ENCODE peak calls at places on chromosomes 2 and 18, in ten cellular contexts. Y is activated CD4-positive, alpha-beta memory T cell treated with anti-CD3 and anti-CD28 coated beads, Interleukin-2, amount 10 ng/mL, durations not matched to agents 7 days and 5 days; Q is ovary; I is NCI-H510A treated with DMSO at 0.1 percent for 48 hours; H is HL-60; F is HFFc6; V is NCI-H2029; E is AG09319; D is NCI-H226; W is stimulated activated CD4-positive, alpha-beta T cell treated with anti-CD3 and anti-CD28 coated beads, Interleukin-12 subunit alpha, Interleukin-12 subunit beta, amount 100 ng/mL, for 24 hours. A is an unnamed sample.

GRCh38 chr2:218501665-218502064 is 66.5 kb downstream of the USP37 start:
- DNase-seq in Y (no peak), Q (no peak), I (no peak), H (no peak), F (peak), V (no peak), E (no peak), D (no peak), W (no peak), A (no peak)

GRCh38 chr2:38384344-38384743 is 7.3 kb upstream of the ATL2 start:
- DNase-seq in Y (no peak), Q (no peak), I (no peak), H (no peak), F (no peak), V (no peak), E (no peak), D (no peak), W (no peak), A (no peak)

GRCh38 chr2:134155134-134155533 is 98.7 kb upstream of the MGAT5 start:
- DNase-seq in Y (no peak), Q (no peak), I (no peak), H (no peak), F (no peak), V (no peak), E (no peak), D (no peak), W (no peak), A (no peak)

GRCh38 chr2:12081481-12082210 is 335.2 kb downstream of the LPIN1 start:
- DNase-seq in Y (no peak), Q (no peak), I (no peak), H (no peak), F (peak), V (no peak), E (no peak), D (no peak), W (no peak), A (no peak)

GRCh38 chr18:8416212-8417019 is 192.8 kb upstream of the RAB12 start:
- DNase-seq in Y (no peak), Q (no peak), I (no peak), H (no peak), F (no peak), V (no peak), E (no peak), D (no peak), W (no peak), A (no peak)

GRCh38 chr2:3519255-3520190 is at the start of gene ADI1:
- DNase-seq in Y (peak), Q (peak), I (peak), H (peak), F (peak), V (peak), E (peak), D (peak), W (peak), A (peak)

GRCh38 chr2:128195435-128195984 is 104.5 kb downstream of the UGGT1 start:
- DNase-seq in Y (no peak), Q (no peak), I (peak), H (no peak), F (no peak), V (no peak), E (no peak), D (no peak), W (no peak), A (no peak)

GRCh38 chr2:106839849-106840595 is 45.9 kb downstream of the ST6GAL2 start:
- DNase-seq in Y (no peak), Q (no peak), I (peak), H (no peak), F (no peak), V (no peak), E (no peak), D (no peak), W (no peak), A (no peak)

GRCh38 chr2:177263451-177264208 is 897 bp downstream of the NFE2L2 start:
- DNase-seq in Y (peak), Q (peak), I (peak), H (peak), F (peak), V (peak), E (peak), D (peak), W (peak), A (peak)

GRCh38 chr2:40820319-40820718 is 368.4 kb upstream of the SLC8A1 start:
- DNase-seq in Y (no peak), Q (no peak), I (no peak), H (no peak), F (peak), V (no peak), E (no peak), D (no peak), W (no peak), A (no peak)

GRCh38 chr2:240249423-240250149 is 109.1 kb upstream of the OTOS start:
- DNase-seq in Y (peak), Q (no peak), I (no peak), H (no peak), F (no peak), V (no peak), E (no peak), D (no peak), W (no peak), A (no peak)

GRCh38 chr2:205786976-205787375 is 104.7 kb downstream of the NRP2 start:
- DNase-seq in Y (no peak), Q (no peak), I (peak), H (no peak), F (no peak), V (no peak), E (no peak), D (no peak), W (no peak), A (no peak)

GRCh38 chr18:13641551-13642439 is 84.6 kb downstream of the FAM210A start:
- DNase-seq in Y (no peak), Q (peak), I (no peak), H (no peak), F (no peak), V (no peak), E (no peak), D (no peak), W (no peak), A (no peak)

GRCh38 chr2:234444888-234445287 is 52.0 kb downstream of the ARL4C start:
- DNase-seq in Y (peak), Q (no peak), I (no peak), H (no peak), F (peak), V (no peak), E (peak), D (peak), W (no peak), A (no peak)

GRCh38 chr2:224999784-225000183 is 42.5 kb downstream of the DOCK10 start:
- DNase-seq in Y (no peak), Q (no peak), I (no peak), H (no peak), F (no peak), V (no peak), E (no peak), D (no peak), W (no peak), A (no peak)